ENCODE peak calls at places on chromosomes 7 and 10, in ten cellular contexts. C, Y, I, H, K, P, F, B, G and V are unnamed samples.
A peak's percentile ranks its signal among the peaks of the same experiment; 100 is the strongest.

GRCh38 chr7:102431617-102432298 is 1.6 kb upstream of the ORAI2 start:
- DNase-seq in C (no peak), Y (no peak), I (no peak), H (no peak), K (no peak), P (no peak), F (no peak), B (no peak), G (peak; percentile 54), V (no peak)

GRCh38 chr10:12995425-12995861 is 6.1 kb downstream of the CCDC3 start:
- DNase-seq in C (no peak), Y (no peak), I (no peak), H (no peak), K (no peak), P (no peak), F (no peak), B (no peak), G (no peak), V (no peak)

GRCh38 chr7:65924193-65924592 is 51.3 kb downstream of the VKORC1L1 start:
- DNase-seq in C (no peak), Y (no peak), I (no peak), H (no peak), K (no peak), P (no peak), F (no peak), B (no peak), G (no peak), V (no peak)

GRCh38 chr7:137003071-137003470 is 134.6 kb downstream of the CHRM2 start:
- DNase-seq in C (peak; percentile 24), Y (no peak), I (no peak), H (no peak), K (no peak), P (no peak), F (no peak), B (no peak), G (no peak), V (no peak)

GRCh38 chr7:17660116-17660515 is 280.2 kb downstream of the SNX13 start:
- DNase-seq in C (no peak), Y (no peak), I (peak; percentile 77), H (no peak), K (no peak), P (no peak), F (no peak), B (peak; percentile 86), G (no peak), V (no peak)

GRCh38 chr10:115762029-115762428 is 511.0 kb downstream of the GFRA1 start:
- DNase-seq in C (no peak), Y (no peak), I (no peak), H (no peak), K (no peak), P (no peak), F (no peak), B (peak; percentile 57), G (no peak), V (no peak)

GRCh38 chr10:68542046-68542445 is 14.7 kb upstream of the SLC25A16 start:
- DNase-seq in C (no peak), Y (no peak), I (no peak), H (no peak), K (no peak), P (no peak), F (no peak), B (peak; percentile 49), G (no peak), V (no peak)

GRCh38 chr7:29468196-29468595 is 95.4 kb upstream of the PRR15 start:
- DNase-seq in C (no peak), Y (no peak), I (no peak), H (no peak), K (no peak), P (no peak), F (no peak), B (no peak), G (no peak), V (no peak)

GRCh38 chr7:131507592-131508331 is 48.7 kb downstream of the PODXL start:
- DNase-seq in C (no peak), Y (peak; percentile 21), I (peak; percentile 77), H (peak; percentile 55), K (peak; percentile 11), P (peak; percentile 92), F (peak; percentile 44), B (peak; percentile 59), G (peak; percentile 74), V (peak; percentile 24)

GRCh38 chr7:70426249-70426880 is 705.6 kb upstream of the GALNT17 start:
- DNase-seq in C (no peak), Y (no peak), I (no peak), H (no peak), K (no peak), P (no peak), F (no peak), B (no peak), G (no peak), V (no peak)

GRCh38 chr7:40723829-40724228 is 589.0 kb downstream of the SUGCT start:
- DNase-seq in C (no peak), Y (no peak), I (no peak), H (no peak), K (no peak), P (no peak), F (no peak), B (no peak), G (no peak), V (no peak)

GRCh38 chr10:65571011-65571570 is 1354.7 kb upstream of the LRRTM3 start:
- DNase-seq in C (no peak), Y (no peak), I (peak; percentile 18), H (peak; percentile 10), K (no peak), P (no peak), F (peak; percentile 35), B (no peak), G (no peak), V (no peak)

GRCh38 chr10:32144817-32145688 is 88.8 kb upstream of the KIF5B start:
- DNase-seq in C (no peak), Y (no peak), I (no peak), H (no peak), K (no peak), P (no peak), F (no peak), B (no peak), G (no peak), V (no peak)

GRCh38 chr7:80386686-80387085 is 125.2 kb downstream of the GNAT3 start:
- DNase-seq in C (no peak), Y (no peak), I (no peak), H (no peak), K (no peak), P (no peak), F (no peak), B (peak; percentile 43), G (no peak), V (no peak)

GRCh38 chr7:155190608-155191536 is 106.8 kb upstream of the INSIG1 start:
- DNase-seq in C (no peak), Y (peak; percentile 61), I (peak; percentile 35), H (peak; percentile 93), K (peak; percentile 70), P (peak; percentile 62), F (no peak), B (no peak), G (peak; percentile 55), V (peak; percentile 49)

GRCh38 chr7:158865462-158865922 is 9.1 kb downstream of the DYNC2I1 start:
- DNase-seq in C (no peak), Y (no peak), I (no peak), H (no peak), K (no peak), P (no peak), F (no peak), B (peak; percentile 15), G (no peak), V (no peak)

GRCh38 chr7:41878331-41879112 is 175.6 kb upstream of the INHBA start:
- DNase-seq in C (no peak), Y (no peak), I (no peak), H (no peak), K (no peak), P (no peak), F (no peak), B (no peak), G (no peak), V (no peak)

GRCh38 chr7:157211710-157212109 is 73.0 kb downstream of the UBE3C start:
- DNase-seq in C (peak; percentile 60), Y (no peak), I (peak; percentile 61), H (no peak), K (no peak), P (no peak), F (no peak), B (peak; percentile 73), G (no peak), V (no peak)

GRCh38 chr10:6114758-6115410 is 26.1 kb downstream of the RBM17 start:
- DNase-seq in C (peak; percentile 64), Y (no peak), I (peak; percentile 85), H (no peak), K (no peak), P (no peak), F (no peak), B (peak; percentile 93), G (no peak), V (no peak)

GRCh38 chr7:22435105-22435504 is 64.9 kb downstream of the STEAP1B start:
- DNase-seq in C (no peak), Y (no peak), I (no peak), H (no peak), K (no peak), P (no peak), F (no peak), B (no peak), G (no peak), V (no peak)

GRCh38 chr7:46864711-46865110 is 717.2 kb downstream of the TNS3 start:
- DNase-seq in C (no peak), Y (no peak), I (no peak), H (no peak), K (no peak), P (no peak), F (no peak), B (no peak), G (no peak), V (no peak)